ENCODE peak calls at places on chromosomes 3 and 15, in nine cellular contexts. M is PC-3; Y is aorta; E is astrocyte; I is HCT116; D is endothelial cell of umbilical vein; L is CD8-positive, alpha-beta T cell; J is mesenchymal stem cell; O is lower lobe of right lung. H is an unnamed sample. For H3K4me1, the result is how much of the 10 kb centered on the place peaks cover.

GRCh38 chr3:197847866-197848401 is 56.9 kb downstream of the LRCH3 start:
- DNase-seq in M (no peak), Y (no peak), E (no peak), I (no peak), D (peak), L (peak), J (peak), O (no peak), H (no peak)

GRCh38 chr15:42465520-42466259 is 25.3 kb downstream of the ZNF106 start:
- DNase-seq in M (no peak), Y (no peak), E (no peak), I (no peak), D (no peak), L (no peak), J (no peak), O (no peak), H (no peak)

GRCh38 chr3:100317928-100318327 is 16.6 kb upstream of the NIT2 start:
- DNase-seq in M (no peak), Y (no peak), E (no peak), I (no peak), D (no peak), L (no peak), J (no peak), O (no peak), H (no peak)

GRCh38 chr3:71846189-71846588 is 61.2 kb upstream of the PROK2 start:
- DNase-seq in M (no peak), Y (no peak), E (no peak), I (no peak), D (no peak), L (no peak), J (no peak), O (no peak), H (no peak)

GRCh38 chr3:119673875-119674274 is 3.3 kb downstream of the COX17 start:
- DNase-seq in M (no peak), Y (no peak), E (no peak), I (no peak), D (no peak), L (no peak), J (no peak), O (no peak), H (peak)

GRCh38 chr15:69403611-69404010 is 10.5 kb upstream of the KIF23 start:
- DNase-seq in M (peak), Y (no peak), E (peak), I (no peak), D (no peak), L (no peak), J (peak), O (no peak), H (no peak)

GRCh38 chr3:130692455-130692854 is 54.2 kb downstream of the PIK3R4 start:
- DNase-seq in M (peak), Y (no peak), E (no peak), I (peak), D (peak), L (no peak), J (peak), O (no peak), H (no peak)

GRCh38 chr3:165211749-165212148 is 15.6 kb upstream of the SLITRK3 start:
- DNase-seq in M (no peak), Y (no peak), E (no peak), I (no peak), D (no peak), L (no peak), J (no peak), O (no peak), H (no peak)

GRCh38 chr15:69159805-69160140 is 662 bp upstream of the GLCE start:
- DNase-seq in M (no peak), Y (no peak), E (no peak), I (no peak), D (no peak), L (no peak), J (no peak), O (no peak), H (no peak)

GRCh38 chr15:36694574-36694973 is 115.1 kb downstream of the CDIN1 start:
- DNase-seq in M (no peak), Y (no peak), E (no peak), I (no peak), D (no peak), L (no peak), J (no peak), O (no peak), H (no peak)

GRCh38 chr3:148158210-148158609 is 539.5 kb upstream of the AGTR1 start:
- DNase-seq in M (peak), Y (peak), E (peak), I (no peak), D (peak), L (no peak), J (peak), O (no peak), H (no peak)

GRCh38 chr3:32076566-32076965 is 29.9 kb upstream of the GPD1L start:
- DNase-seq in M (peak), Y (no peak), E (peak), I (no peak), D (no peak), L (no peak), J (no peak), O (no peak), H (no peak)

GRCh38 chr3:136621628-136622027 is 130.6 kb downstream of the STAG1 start:
- DNase-seq in M (peak), Y (no peak), E (peak), I (no peak), D (no peak), L (no peak), J (no peak), O (no peak), H (no peak)

GRCh38 chr3:101676219-101676764 is 640 bp downstream of the ZBTB11 start:
- DNase-seq in M (peak), Y (peak), E (peak), I (peak), D (peak), L (peak), J (peak), O (peak), H (peak)

GRCh38 chr3:126474498-126475410 is 937 bp downstream of the ZXDC start:
- DNase-seq in M (peak), Y (peak), E (peak), I (peak), D (peak), L (no peak), J (peak), O (peak), H (peak)

GRCh38 chr3:197465197-197465995 is 90.4 kb downstream of the BDH1 start:
- DNase-seq in M (no peak), Y (no peak), E (no peak), I (no peak), D (peak), L (no peak), J (peak), O (no peak), H (no peak)

GRCh38 chr3:69305011-69305410 is 80.9 kb downstream of the FRMD4B start:
- DNase-seq in M (peak), Y (no peak), E (peak), I (no peak), D (peak), L (no peak), J (peak), O (no peak), H (no peak)

GRCh38 chr3:14537590-14538450 is 2.3 kb downstream of the GRIP2 start:
- DNase-seq in M (no peak), Y (peak), E (no peak), I (peak), D (no peak), L (no peak), J (no peak), O (peak), H (no peak)

DNA sequence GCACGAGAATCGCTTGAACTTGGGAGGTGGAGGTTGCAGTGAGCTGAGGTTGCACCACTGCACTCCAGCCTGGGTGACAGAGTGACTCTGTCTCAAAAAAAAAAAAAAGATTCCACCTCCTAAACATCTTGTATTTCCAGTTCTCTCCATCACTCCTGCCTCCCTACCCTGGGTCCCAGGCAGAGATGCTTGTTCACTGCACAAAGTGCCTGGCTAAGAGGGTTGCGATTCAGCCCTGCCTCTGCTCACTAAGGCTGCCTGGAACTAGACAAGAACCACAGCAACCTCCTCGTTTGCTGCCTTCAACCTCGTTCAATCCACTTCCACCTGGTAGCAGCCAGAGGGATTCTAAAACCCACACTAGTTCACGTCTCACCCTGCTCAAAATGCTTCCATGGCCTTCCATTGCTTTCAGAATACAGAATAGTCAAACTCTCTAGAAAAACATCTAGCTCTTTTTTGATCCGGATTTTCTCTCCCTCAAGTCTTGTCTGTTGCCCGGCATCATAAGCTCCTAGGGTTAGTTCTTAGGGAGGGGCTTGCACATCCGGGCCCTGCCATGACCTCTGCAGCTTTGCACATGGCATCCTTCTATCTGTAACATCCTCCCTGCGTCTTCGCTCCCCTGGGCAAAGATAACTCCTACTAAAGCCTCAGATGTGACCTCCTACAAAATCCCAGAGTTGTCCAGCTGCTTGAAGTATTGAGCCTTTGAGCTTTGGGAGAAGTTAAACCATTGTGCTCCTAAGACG is 1.0 kb upstream of the MCM2 start:
- DNase-seq in M (no peak), Y (no peak), E (no peak), I (no peak), D (no peak), L (no peak), J (no peak), O (no peak), H (no peak)
- H3K4me3 ChIP-seq in M (peak), Y (no peak), E (no peak), I (peak), D (no peak), L (peak), J (peak), O (peak), H (peak)

GRCh38 chr3:48225587-48225986 is 2.3 kb downstream of the CAMP start:
- DNase-seq in M (no peak), Y (no peak), E (no peak), I (no peak), D (no peak), L (no peak), J (no peak), O (no peak), H (no peak)
- H3K4me1 ChIP-seq in M (under half), Y (under half), E (under half), I (under half), D (under half), L (under half), J (under half), O (under half), H (under half)

DNA sequence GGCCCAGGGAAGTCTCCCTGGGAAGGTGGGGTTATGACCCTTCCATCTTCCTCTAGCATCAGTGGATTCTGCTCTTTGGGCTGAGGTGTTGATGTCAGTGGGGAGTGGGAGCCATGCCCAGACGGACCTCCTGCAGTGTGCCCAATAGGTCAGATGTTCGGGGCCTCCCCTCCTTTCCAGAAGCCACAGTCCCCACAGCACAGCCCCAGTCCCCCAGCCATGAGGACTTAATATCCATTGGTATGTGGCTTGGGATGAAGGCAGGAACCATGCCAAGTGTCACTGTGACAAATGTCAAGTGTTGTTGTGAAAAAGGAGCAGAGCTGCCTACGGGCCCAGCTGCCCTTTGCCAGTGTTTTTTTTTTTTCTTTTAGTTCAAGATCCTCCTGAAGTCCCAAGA is 12.3 kb downstream of the SEMA3G start:
- DNase-seq in M (no peak), Y (peak), E (no peak), I (no peak), D (no peak), L (no peak), J (no peak), O (no peak), H (no peak)
- H3K4me3 ChIP-seq in M (no peak), Y (no peak), E (no peak), I (no peak), D (no peak), L (no peak), J (no peak), O (no peak), H (no peak)

GRCh38 chr3:188434594-188434993 is 280.6 kb downstream of the LPP start:
- DNase-seq in M (no peak), Y (no peak), E (peak), I (no peak), D (no peak), L (no peak), J (no peak), O (no peak), H (no peak)
- H3K4me1 ChIP-seq in M (under half), Y (under half), E (under half), I (under half), D (half or more), L (under half), J (under half), O (under half), H (under half)

DNA sequence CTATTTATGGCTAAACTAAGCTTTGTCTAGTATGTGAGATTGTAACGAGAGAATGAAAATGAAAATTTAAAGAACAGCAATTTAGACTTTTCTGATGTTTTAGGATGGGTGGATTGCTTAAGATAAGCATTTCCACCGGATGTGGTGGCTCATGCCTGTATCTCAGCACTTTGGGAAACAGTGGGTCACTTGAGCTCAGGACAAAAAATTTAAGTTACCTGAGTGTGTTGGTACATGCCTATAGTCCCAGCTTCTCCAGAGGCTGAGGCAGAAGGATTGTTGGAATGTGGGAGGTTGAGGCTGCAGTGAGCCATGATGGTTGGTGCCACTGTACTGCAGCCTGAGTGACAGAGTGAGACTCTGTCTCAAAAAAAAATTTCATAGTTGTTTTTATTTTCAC is 3.4 kb downstream of the PPP4R2 start:
- DNase-seq in M (no peak), Y (no peak), E (no peak), I (no peak), D (no peak), L (no peak), J (no peak), O (no peak), H (no peak)
- H3K4me3 ChIP-seq in M (peak), Y (no peak), E (peak), I (no peak), D (no peak), L (no peak), J (peak), O (peak), H (no peak)

GRCh38 chr3:16378415-16378814 is 113.4 kb downstream of the OXNAD1 start:
- DNase-seq in M (no peak), Y (no peak), E (no peak), I (no peak), D (no peak), L (no peak), J (no peak), O (no peak), H (no peak)

GRCh38 chr3:16379838-16380237 is 114.8 kb downstream of the OXNAD1 start:
- DNase-seq in M (no peak), Y (no peak), E (no peak), I (no peak), D (no peak), L (no peak), J (no peak), O (no peak), H (no peak)

GRCh38 chr3:16378920-16379319 is 113.9 kb downstream of the OXNAD1 start:
- DNase-seq in M (peak), Y (no peak), E (peak), I (no peak), D (no peak), L (no peak), J (peak), O (no peak), H (no peak)

GRCh38 chr3:16377196-16377595 is 112.2 kb downstream of the OXNAD1 start:
- DNase-seq in M (no peak), Y (no peak), E (no peak), I (no peak), D (no peak), L (no peak), J (no peak), O (no peak), H (no peak)

DNA sequence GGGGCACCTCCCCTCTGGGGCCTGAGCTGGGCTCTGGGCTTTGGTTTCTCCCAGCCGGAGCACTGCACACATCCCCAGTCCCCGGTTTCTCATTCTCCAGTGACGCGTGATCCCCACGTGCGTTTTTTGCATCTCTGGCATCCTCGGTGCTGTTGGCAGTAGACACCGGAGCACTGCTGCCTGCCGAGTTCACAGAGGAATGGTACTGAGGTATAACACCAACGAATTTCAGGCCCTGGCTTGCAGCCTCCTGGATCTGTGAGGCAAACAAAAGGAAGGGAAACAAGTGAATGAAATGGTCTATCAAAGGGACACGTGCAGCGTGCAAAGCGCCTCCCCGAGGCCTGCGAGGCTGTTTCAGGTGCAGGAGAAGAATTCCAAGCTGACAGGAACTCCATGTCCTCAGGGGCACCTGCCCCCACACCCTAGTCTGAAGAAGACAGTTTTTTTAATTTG is 112.9 kb downstream of the OXNAD1 start:
- DNase-seq in M (no peak), Y (no peak), E (no peak), I (no peak), D (no peak), L (no peak), J (no peak), O (no peak), H (no peak)
- H3K4me1 ChIP-seq in M (under half), Y (under half), E (under half), I (under half), D (under half), L (half or more), J (under half), O (under half), H (under half)

GRCh38 chr15:32705450-32705849 is 12.4 kb upstream of the GREM1 start:
- DNase-seq in M (no peak), Y (no peak), E (no peak), I (no peak), D (no peak), L (no peak), J (peak), O (no peak), H (no peak)

GRCh38 chr15:32701863-32702262 is 15.9 kb upstream of the GREM1 start:
- DNase-seq in M (no peak), Y (no peak), E (no peak), I (no peak), D (no peak), L (no peak), J (no peak), O (no peak), H (no peak)

GRCh38 chr15:32704343-32705076 is 13.3 kb upstream of the GREM1 start:
- DNase-seq in M (peak), Y (no peak), E (peak), I (no peak), D (no peak), L (no peak), J (peak), O (no peak), H (no peak)

GRCh38 chr15:32709295-32710033 is 8.3 kb upstream of the GREM1 start:
- DNase-seq in M (no peak), Y (no peak), E (no peak), I (no peak), D (no peak), L (no peak), J (no peak), O (no peak), H (no peak)

GRCh38 chr15:32706704-32707103 is 11.1 kb upstream of the GREM1 start:
- DNase-seq in M (peak), Y (no peak), E (peak), I (no peak), D (no peak), L (no peak), J (peak), O (no peak), H (no peak)
- H3K4me3 ChIP-seq in M (no peak), Y (no peak), E (no peak), I (no peak), D (no peak), L (no peak), J (no peak), O (no peak), H (no peak)

GRCh38 chr3:133576169-133576568 is 2.7 kb downstream of the CDV3 start:
- DNase-seq in M (no peak), Y (no peak), E (no peak), I (no peak), D (peak), L (no peak), J (no peak), O (no peak), H (no peak)

GRCh38 chr3:133574260-133574881 is 885 bp downstream of the CDV3 start:
- DNase-seq in M (peak), Y (peak), E (peak), I (no peak), D (peak), L (peak), J (peak), O (peak), H (peak)

GRCh38 chr3:133583396-133583795 is 9.9 kb downstream of the CDV3 start:
- DNase-seq in M (no peak), Y (no peak), E (no peak), I (no peak), D (no peak), L (no peak), J (no peak), O (no peak), H (no peak)

GRCh38 chr3:133575121-133575520 is 1.6 kb downstream of the CDV3 start:
- DNase-seq in M (no peak), Y (no peak), E (no peak), I (no peak), D (peak), L (no peak), J (no peak), O (no peak), H (no peak)

DNA sequence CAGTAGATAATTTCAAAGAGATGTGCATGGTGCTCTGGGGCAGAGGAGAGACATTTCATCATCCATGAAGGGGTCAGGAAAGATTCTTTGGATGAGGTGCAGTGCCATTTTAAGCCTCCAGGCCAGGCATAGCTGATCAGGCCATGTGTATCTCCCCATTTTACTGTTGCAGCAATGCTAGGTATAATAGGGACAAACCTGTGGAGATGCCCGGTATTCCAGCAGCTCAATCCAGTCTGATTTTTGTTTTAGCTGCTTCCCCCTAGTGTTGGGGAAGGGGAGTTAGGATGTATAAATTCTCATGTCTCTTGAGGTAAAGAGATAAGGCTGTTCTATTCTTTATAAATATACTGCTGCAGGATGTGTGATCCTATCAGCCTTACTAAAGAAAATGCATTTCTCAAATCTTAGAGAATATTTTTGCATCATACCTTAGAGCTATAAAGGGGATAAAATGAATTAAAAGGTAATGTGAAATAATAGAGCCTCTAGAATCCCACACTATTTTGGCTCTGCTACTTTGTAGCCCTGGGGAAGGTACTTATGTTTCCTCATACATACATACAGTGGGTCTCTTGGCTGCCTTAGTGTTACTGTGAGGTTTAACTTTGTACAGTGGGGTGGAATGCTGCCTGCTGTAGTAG is 5.2 kb downstream of the CDV3 start:
- DNase-seq in M (peak), Y (no peak), E (peak), I (peak), D (peak), L (no peak), J (peak), O (no peak), H (no peak)
- H3K4me1 ChIP-seq in M (under half), Y (under half), E (under half), I (under half), D (under half), L (half or more), J (under half), O (half or more), H (half or more)

H was measured in upper lobe of left lung.